ENCODE peak calls at places on chromosomes 7 and 10, in nine cellular contexts. Y is psoas muscle, W is posterior vena cava, S is Kasumi-1, K is GM19239, R is EL, Q is endothelial cell, D is Ammon's horn, N is BJ. H is an unnamed sample.

GRCh38 chr7:102943425-102944169 is 30.8 kb downstream of the LRRC17 start:
- DNase-seq in D (no peak), N (no peak), Q (no peak), Y (no peak), W (no peak), R (no peak), K (no peak), S (no peak), H (no peak)

GRCh38 chr10:100890696-100891271 is 22.0 kb upstream of the SLF2 start:
- DNase-seq in S (no peak), Q (no peak), R (peak; percentile 98), Y (no peak), K (no peak), N (peak; percentile 94), W (no peak), D (no peak), H (peak; percentile 96)

GRCh38 chr10:113563306-113564088 is 10.6 kb downstream of the HABP2 start:
- DNase-seq in W (peak; percentile 94), Q (peak; percentile 84), Y (peak; percentile 73), N (no peak), K (peak; percentile 82), D (peak; percentile 86), S (peak; percentile 79), R (peak; percentile 65), H (peak; percentile 61)

GRCh38 chr10:14751576-14752330 is 22.9 kb downstream of the FAM107B start:
- DNase-seq in K (no peak), Q (no peak), D (peak; percentile 27), R (peak; percentile 23), W (peak; percentile 91), N (no peak), Y (peak; percentile 76), S (peak; percentile 83), H (peak; percentile 54)

GRCh38 chr10:88542522-88542921 is 40.6 kb downstream of the RNLS start:
- DNase-seq in K (no peak), N (no peak), R (no peak), Q (no peak), W (peak; percentile 76), S (no peak), Y (no peak), D (no peak), H (no peak)

GRCh38 chr7:158975526-158976467 is 119.4 kb downstream of the DYNC2I1 start:
- DNase-seq in R (no peak), K (peak; percentile 46), D (no peak), Q (no peak), W (no peak), S (peak; percentile 41), N (no peak), Y (no peak), H (no peak)

GRCh38 chr7:8365499-8366110 is 67.8 kb upstream of the NXPH1 start:
- DNase-seq in N (no peak), Q (peak; percentile 9), S (peak; percentile 20), Y (no peak), W (no peak), K (no peak), R (peak; percentile 0), D (peak; percentile 73), H (no peak)

GRCh38 chr10:3067045-3067858 is at the start of gene PFKP:
- DNase-seq in Y (peak; percentile 48), K (peak; percentile 60), D (no peak), R (peak; percentile 55), Q (peak; percentile 33), N (no peak), W (no peak), S (peak; percentile 36), H (no peak)

GRCh38 chr10:103765981-103766380 is 89.4 kb downstream of the SH3PXD2A start:
- DNase-seq in D (no peak), N (no peak), K (no peak), Y (no peak), Q (no peak), W (no peak), R (no peak), S (no peak), H (no peak)

GRCh38 chr7:158911734-158912133 is 55.4 kb downstream of the DYNC2I1 start:
- DNase-seq in R (no peak), Y (no peak), Q (no peak), D (no peak), N (no peak), W (no peak), S (no peak), K (no peak), H (no peak)

H was measured in AG10803.